ENCODE peak calls at places on chromosomes 7 and 10, in six cellular contexts. Q is fibroblast of pulmonary artery; E is naive B cell; X is cardiac fibroblast; K is stimulated activated CD4-positive, alpha-beta T cell treated with anti-CD3 and anti-CD28 coated beads, Interleukin-2, amount 100 ng/mL, for 48 hours; N is RCC 7860. Y is an unnamed sample.

GRCh38 chr10:70374775-70375614 is 7.4 kb downstream of the LRRC20 start:
- DNase-seq in K (no peak), Q (peak), N (no peak), X (peak), E (no peak), Y (no peak)

GRCh38 chr7:132972745-132973144 is 109.1 kb downstream of the CHCHD3 start:
- DNase-seq in E (no peak), Q (peak), X (peak), N (no peak), K (no peak), Y (peak)

GRCh38 chr7:111168182-111168581 is 77.3 kb downstream of the LRRN3 start:
- DNase-seq in X (peak), N (no peak), Q (peak), E (no peak), K (no peak), Y (peak)

GRCh38 chr7:517848-518629 is 1.6 kb downstream of the PDGFA start:
- DNase-seq in K (no peak), E (no peak), N (peak), Q (peak), X (peak), Y (peak)

GRCh38 chr7:44131173-44132009 is 8.0 kb upstream of the POLD2 start:
- DNase-seq in X (peak), Q (peak), K (no peak), N (no peak), E (no peak), Y (peak)

GRCh38 chr10:86254081-86254480 is 112.5 kb downstream of the GRID1 start:
- DNase-seq in Q (no peak), N (no peak), K (no peak), X (no peak), E (no peak), Y (no peak)

GRCh38 chr10:16712883-16713282 is 104.3 kb downstream of the RSU1 start:
- DNase-seq in K (no peak), N (no peak), Q (no peak), X (no peak), E (no peak), Y (no peak)

GRCh38 chr10:78656815-78657621 is 411.7 kb upstream of the ZMIZ1 start:
- DNase-seq in Q (no peak), X (no peak), E (no peak), K (no peak), N (no peak), Y (no peak)

GRCh38 chr10:97689637-97690036 is 2.6 kb upstream of the AVPI1 start:
- DNase-seq in Q (peak), K (no peak), X (peak), E (no peak), N (peak), Y (peak)

GRCh38 chr10:133276435-133277201 is at the start of gene ADAM8:
- DNase-seq in X (no peak), Q (no peak), E (peak), K (peak), N (no peak), Y (no peak)

GRCh38 chr10:79947083-79947415 is 1.9 kb downstream of the SFTPD start:
- DNase-seq in K (no peak), N (no peak), Q (no peak), E (no peak), X (no peak), Y (peak)

GRCh38 chr7:129605960-129606644 is 5.4 kb upstream of the NRF1 start:
- DNase-seq in K (no peak), E (no peak), Q (no peak), N (no peak), X (no peak), Y (no peak)

GRCh38 chr10:128938488-128938887 is 528.6 kb upstream of the MGMT start:
- DNase-seq in K (no peak), Q (no peak), N (no peak), X (no peak), E (no peak), Y (no peak)

GRCh38 chr10:30553625-30554442 is 75.7 kb downstream of the LYZL2 start:
- DNase-seq in E (no peak), N (no peak), X (peak), K (no peak), Q (peak), Y (peak)

GRCh38 chr7:140230862-140231778 is 54.3 kb upstream of the KDM7A start:
- DNase-seq in N (no peak), X (peak), K (peak), Q (peak), E (peak), Y (no peak)

GRCh38 chr7:124162667-124163066 is 129.8 kb upstream of the TMEM229A start:
- DNase-seq in E (no peak), X (peak), N (no peak), Q (peak), K (no peak), Y (no peak)

GRCh38 chr10:98376485-98376884 is 38.5 kb downstream of the PYROXD2 start:
- DNase-seq in X (peak), K (no peak), Q (peak), E (no peak), N (no peak), Y (peak)

GRCh38 chr10:49831352-49832040 is 69.4 kb upstream of the OGDHL start:
- DNase-seq in N (peak), K (no peak), E (no peak), X (peak), Q (peak), Y (no peak)

GRCh38 chr10:17200885-17201164 is 647 bp downstream of the TRDMT1 start:
- DNase-seq in E (no peak), N (peak), Q (peak), K (no peak), X (peak), Y (no peak)

GRCh38 chr7:129702316-129702715 is 90.8 kb downstream of the NRF1 start:
- DNase-seq in Q (peak), N (no peak), X (peak), K (no peak), E (no peak), Y (no peak)

GRCh38 chr7:17680026-17680425 is 260.3 kb downstream of the SNX13 start:
- DNase-seq in Q (peak), K (no peak), N (peak), E (no peak), X (peak), Y (peak)

GRCh38 chr7:76011437-76011836 is 17.0 kb upstream of the TMEM120A start:
- DNase-seq in N (no peak), E (no peak), Q (peak), K (no peak), X (peak), Y (peak)

GRCh38 chr7:112898432-112899290 is 108.5 kb upstream of the TMEM168 start:
- DNase-seq in Q (peak), X (peak), K (peak), N (peak), E (peak), Y (peak)

Y was measured in amniotic epithelial cell.